ENCODE peak calls at places on chromosome 19, in six cellular contexts. One of them, this sample, is unnamed.

GRCh38 chr19:47428177-47428894 is 9.0 kb upstream of the MEIS3 start:
- DNase-seq in fibroblast of the aortic adventitia: peak; percentile 97
- DNase-seq in mucosa of descending colon: peak; percentile 82
- DNase-seq in mammary epithelial cell: peak; percentile 96
- DNase-seq in AG09319: peak; percentile 97
- DNase-seq in colonic mucosa: peak; percentile 84
- DNase-seq in this sample: peak; percentile 81

GRCh38 chr19:40533508-40533907 is 43.2 kb upstream of the SHKBP1 start:
- DNase-seq in colonic mucosa: no peak
- DNase-seq in mammary epithelial cell: no peak
- DNase-seq in AG09319: no peak
- DNase-seq in mucosa of descending colon: no peak
- DNase-seq in fibroblast of the aortic adventitia: no peak
- DNase-seq in this sample: no peak

GRCh38 chr19:19067276-19068072 is 3.7 kb downstream of the SLC25A42 start:
- DNase-seq in AG09319: no peak
- DNase-seq in mammary epithelial cell: no peak
- DNase-seq in fibroblast of the aortic adventitia: peak; percentile 22
- DNase-seq in colonic mucosa: no peak
- DNase-seq in mucosa of descending colon: no peak
- DNase-seq in this sample: no peak

GRCh38 chr19:35045667-35046300 is 4.3 kb downstream of the HPN start:
- DNase-seq in mammary epithelial cell: peak; percentile 35
- DNase-seq in fibroblast of the aortic adventitia: no peak
- DNase-seq in AG09319: no peak
- DNase-seq in colonic mucosa: no peak
- DNase-seq in mucosa of descending colon: peak; percentile 39
- DNase-seq in this sample: no peak

GRCh38 chr19:40594657-40595077 is 6.5 kb upstream of the LTBP4 start:
- DNase-seq in mucosa of descending colon: no peak
- DNase-seq in AG09319: no peak
- DNase-seq in colonic mucosa: no peak
- DNase-seq in fibroblast of the aortic adventitia: no peak
- DNase-seq in mammary epithelial cell: peak; percentile 46
- DNase-seq in this sample: no peak

GRCh38 chr19:47093841-47094240 is 19.7 kb downstream of the ZC3H4 start:
- DNase-seq in AG09319: no peak
- DNase-seq in mucosa of descending colon: no peak
- DNase-seq in fibroblast of the aortic adventitia: no peak
- DNase-seq in mammary epithelial cell: no peak
- DNase-seq in colonic mucosa: no peak
- DNase-seq in this sample: peak; percentile 78

GRCh38 chr19:2270572-2271515 is 11.1 kb downstream of the PEAK3 start:
- DNase-seq in mucosa of descending colon: peak; percentile 89
- DNase-seq in mammary epithelial cell: peak; percentile 78
- DNase-seq in fibroblast of the aortic adventitia: peak; percentile 84
- DNase-seq in colonic mucosa: peak; percentile 77
- DNase-seq in AG09319: peak; percentile 67
- DNase-seq in this sample: peak; percentile 80

GRCh38 chr19:19997656-19998268 is 41.5 kb downstream of the ZNF682 start:
- DNase-seq in mucosa of descending colon: no peak
- DNase-seq in colonic mucosa: no peak
- DNase-seq in fibroblast of the aortic adventitia: no peak
- DNase-seq in AG09319: no peak
- DNase-seq in mammary epithelial cell: no peak
- DNase-seq in this sample: no peak

GRCh38 chr19:13622727-13623126 is 116.4 kb upstream of the CACNA1A start:
- DNase-seq in mammary epithelial cell: no peak
- DNase-seq in AG09319: no peak
- DNase-seq in mucosa of descending colon: no peak
- DNase-seq in fibroblast of the aortic adventitia: no peak
- DNase-seq in colonic mucosa: no peak
- DNase-seq in this sample: no peak

GRCh38 chr19:11166281-11167142 is 10.9 kb upstream of the SPC24 start:
- DNase-seq in mammary epithelial cell: no peak
- DNase-seq in colonic mucosa: no peak
- DNase-seq in AG09319: peak; percentile 84
- DNase-seq in mucosa of descending colon: peak; percentile 64
- DNase-seq in fibroblast of the aortic adventitia: peak; percentile 74
- DNase-seq in this sample: no peak

GRCh38 chr19:33508941-33509614 is 12.5 kb downstream of the PEPD start:
- DNase-seq in fibroblast of the aortic adventitia: no peak
- DNase-seq in mucosa of descending colon: no peak
- DNase-seq in colonic mucosa: no peak
- DNase-seq in mammary epithelial cell: no peak
- DNase-seq in AG09319: no peak
- DNase-seq in this sample: no peak

GRCh38 chr19:33397536-33398360 is 24.2 kb downstream of the CEBPG start:
- DNase-seq in mammary epithelial cell: no peak
- DNase-seq in mucosa of descending colon: peak; percentile 41
- DNase-seq in fibroblast of the aortic adventitia: no peak
- DNase-seq in colonic mucosa: no peak
- DNase-seq in AG09319: no peak
- DNase-seq in this sample: no peak

GRCh38 chr19:45025264-45025663 is 13.6 kb upstream of the CLASRP start:
- DNase-seq in colonic mucosa: no peak
- DNase-seq in fibroblast of the aortic adventitia: no peak
- DNase-seq in mucosa of descending colon: no peak
- DNase-seq in mammary epithelial cell: no peak
- DNase-seq in AG09319: no peak
- DNase-seq in this sample: no peak

GRCh38 chr19:49939721-49940481 is 10.6 kb upstream of the NUP62 start:
- DNase-seq in fibroblast of the aortic adventitia: no peak
- DNase-seq in colonic mucosa: no peak
- DNase-seq in AG09319: no peak
- DNase-seq in mucosa of descending colon: peak; percentile 29
- DNase-seq in mammary epithelial cell: no peak
- DNase-seq in this sample: no peak

GRCh38 chr19:43582495-43582894 is 6.9 kb downstream of the PINLYP start:
- DNase-seq in AG09319: no peak
- DNase-seq in mammary epithelial cell: no peak
- DNase-seq in colonic mucosa: no peak
- DNase-seq in fibroblast of the aortic adventitia: no peak
- DNase-seq in mucosa of descending colon: no peak
- DNase-seq in this sample: no peak

GRCh38 chr19:33269016-33269415 is 33.3 kb downstream of the CEBPA start:
- DNase-seq in mammary epithelial cell: no peak
- DNase-seq in colonic mucosa: no peak
- DNase-seq in fibroblast of the aortic adventitia: no peak
- DNase-seq in AG09319: no peak
- DNase-seq in mucosa of descending colon: no peak
- DNase-seq in this sample: no peak

GRCh38 chr19:2255982-2256685 is at the start of gene JSRP1:
- DNase-seq in mucosa of descending colon: peak; percentile 72
- DNase-seq in fibroblast of the aortic adventitia: no peak
- DNase-seq in AG09319: no peak
- DNase-seq in mammary epithelial cell: no peak
- DNase-seq in colonic mucosa: no peak
- DNase-seq in this sample: peak; percentile 49

GRCh38 chr19:29878973-29879654 is 62.9 kb upstream of the URI1 start:
- DNase-seq in fibroblast of the aortic adventitia: peak; percentile 52
- DNase-seq in mucosa of descending colon: no peak
- DNase-seq in mammary epithelial cell: peak; percentile 32
- DNase-seq in colonic mucosa: no peak
- DNase-seq in AG09319: no peak
- DNase-seq in this sample: no peak

GRCh38 chr19:21947775-21948174 is 63.0 kb downstream of the ZNF208 start:
- DNase-seq in colonic mucosa: no peak
- DNase-seq in fibroblast of the aortic adventitia: peak; percentile 1
- DNase-seq in AG09319: no peak
- DNase-seq in mucosa of descending colon: no peak
- DNase-seq in mammary epithelial cell: no peak
- DNase-seq in this sample: no peak

GRCh38 chr19:20078696-20079095 is 896 bp downstream of the ZNF90 start:
- DNase-seq in colonic mucosa: peak; percentile 53
- DNase-seq in mucosa of descending colon: no peak
- DNase-seq in mammary epithelial cell: peak; percentile 35
- DNase-seq in fibroblast of the aortic adventitia: peak; percentile 54
- DNase-seq in AG09319: no peak
- DNase-seq in this sample: no peak

GRCh38 chr19:39113199-39113598 is 12.4 kb upstream of the PAK4 start:
- DNase-seq in colonic mucosa: no peak
- DNase-seq in mucosa of descending colon: no peak
- DNase-seq in mammary epithelial cell: no peak
- DNase-seq in fibroblast of the aortic adventitia: no peak
- DNase-seq in AG09319: no peak
- DNase-seq in this sample: no peak

GRCh38 chr19:39109641-39110040 is 15.9 kb upstream of the PAK4 start:
- DNase-seq in fibroblast of the aortic adventitia: no peak
- DNase-seq in colonic mucosa: no peak
- DNase-seq in mucosa of descending colon: no peak
- DNase-seq in mammary epithelial cell: no peak
- DNase-seq in AG09319: no peak
- DNase-seq in this sample: no peak

GRCh38 chr19:39112338-39112890 is 13.2 kb upstream of the PAK4 start:
- DNase-seq in mucosa of descending colon: no peak
- DNase-seq in colonic mucosa: no peak
- DNase-seq in fibroblast of the aortic adventitia: no peak
- DNase-seq in mammary epithelial cell: peak; percentile 92
- DNase-seq in AG09319: no peak
- DNase-seq in this sample: no peak

GRCh38 chr19:39111593-39112199 is 13.9 kb upstream of the PAK4 start:
- DNase-seq in colonic mucosa: no peak
- DNase-seq in mammary epithelial cell: peak; percentile 57
- DNase-seq in fibroblast of the aortic adventitia: no peak
- DNase-seq in AG09319: no peak
- DNase-seq in mucosa of descending colon: no peak
- DNase-seq in this sample: no peak

GRCh38 chr19:39110263-39110967 is 15.2 kb upstream of the PAK4 start:
- DNase-seq in AG09319: no peak
- DNase-seq in mammary epithelial cell: no peak
- DNase-seq in mucosa of descending colon: no peak
- DNase-seq in colonic mucosa: peak; percentile 70
- DNase-seq in fibroblast of the aortic adventitia: peak; percentile 39
- DNase-seq in this sample: no peak
- TF ChIP-seq CTCF in AG09319: peak; percentile 76
- TF ChIP-seq CTCF in mammary epithelial cell: peak; percentile 85
- TF ChIP-seq CTCF in mucosa of descending colon: peak; percentile 52
- TF ChIP-seq CTCF in colonic mucosa: peak; percentile 67
- TF ChIP-seq CTCF in fibroblast of the aortic adventitia: peak; percentile 68
- TF ChIP-seq CTCF in this sample: peak; percentile 87

GRCh38 chr19:41708481-41708880 is at the start of gene CEACAM5:
- DNase-seq in fibroblast of the aortic adventitia: no peak
- DNase-seq in mammary epithelial cell: no peak
- DNase-seq in mucosa of descending colon: peak; percentile 70
- DNase-seq in colonic mucosa: peak; percentile 95
- DNase-seq in AG09319: no peak
- DNase-seq in this sample: no peak

GRCh38 chr19:41707502-41707812 is 969 bp upstream of the CEACAM5 start:
- DNase-seq in mammary epithelial cell: no peak
- DNase-seq in AG09319: no peak
- DNase-seq in colonic mucosa: peak; percentile 61
- DNase-seq in mucosa of descending colon: peak; percentile 53
- DNase-seq in fibroblast of the aortic adventitia: no peak
- DNase-seq in this sample: no peak

GRCh38 chr19:41711376-41712261 is 3.2 kb downstream of the CEACAM5 start:
- DNase-seq in fibroblast of the aortic adventitia: no peak
- DNase-seq in mucosa of descending colon: peak; percentile 55
- DNase-seq in colonic mucosa: peak; percentile 71
- DNase-seq in AG09319: no peak
- DNase-seq in mammary epithelial cell: no peak
- DNase-seq in this sample: no peak

GRCh38 chr19:41707871-41708371 is 505 bp upstream of the CEACAM5 start:
- DNase-seq in mammary epithelial cell: no peak
- DNase-seq in AG09319: no peak
- DNase-seq in mucosa of descending colon: no peak
- DNase-seq in colonic mucosa: no peak
- DNase-seq in fibroblast of the aortic adventitia: no peak
- DNase-seq in this sample: no peak

DNA sequence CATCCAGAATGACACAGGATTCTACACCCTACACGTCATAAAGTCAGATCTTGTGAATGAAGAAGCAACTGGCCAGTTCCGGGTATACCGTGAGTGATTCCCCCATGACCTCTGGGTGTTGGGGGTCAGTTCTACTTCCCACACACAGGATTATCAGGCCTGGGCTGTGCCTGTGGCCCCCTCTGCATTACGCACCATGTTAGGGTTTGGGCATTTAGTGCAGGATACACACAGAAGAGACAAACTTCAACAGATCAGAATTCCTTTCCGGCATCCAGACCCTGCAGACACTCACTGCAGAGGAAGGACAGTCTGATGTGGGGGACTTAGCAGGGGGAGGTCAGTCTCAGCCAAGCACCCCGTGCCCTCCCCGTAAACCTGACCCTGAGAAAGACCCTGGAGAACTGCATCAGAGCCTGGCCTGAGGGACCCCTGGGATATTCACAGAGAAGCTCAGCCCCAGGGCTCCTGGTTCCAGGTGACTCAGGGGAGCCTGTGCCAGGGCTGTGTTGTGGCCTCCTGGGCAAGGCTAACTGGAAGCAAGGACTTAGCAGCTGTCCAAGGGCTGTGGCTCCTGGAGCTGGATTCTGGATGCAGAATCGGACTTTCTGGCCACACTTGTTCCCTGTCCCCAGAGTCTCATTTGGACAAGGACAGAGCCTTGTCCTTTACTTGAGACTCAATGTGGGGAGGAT is 1.7 kb downstream of the CEACAM5 start:
- DNase-seq in AG09319: no peak
- DNase-seq in mucosa of descending colon: peak; percentile 43
- DNase-seq in mammary epithelial cell: no peak
- DNase-seq in fibroblast of the aortic adventitia: no peak
- DNase-seq in colonic mucosa: no peak
- DNase-seq in this sample: no peak
- TF ChIP-seq CTCF in AG09319: no peak
- TF ChIP-seq CTCF in mucosa of descending colon: no peak
- TF ChIP-seq CTCF in mammary epithelial cell: no peak
- TF ChIP-seq CTCF in fibroblast of the aortic adventitia: no peak
- TF ChIP-seq CTCF in colonic mucosa: no peak
- TF ChIP-seq CTCF in this sample: no peak

GRCh38 chr19:48813123-48813911 is 2.5 kb upstream of the BCAT2 start:
- DNase-seq in AG09319: no peak
- DNase-seq in mucosa of descending colon: no peak
- DNase-seq in colonic mucosa: no peak
- DNase-seq in fibroblast of the aortic adventitia: no peak
- DNase-seq in mammary epithelial cell: no peak
- DNase-seq in this sample: no peak
- TF ChIP-seq CTCF in AG09319: no peak
- TF ChIP-seq CTCF in mucosa of descending colon: no peak
- TF ChIP-seq CTCF in colonic mucosa: no peak
- TF ChIP-seq CTCF in fibroblast of the aortic adventitia: no peak
- TF ChIP-seq CTCF in mammary epithelial cell: peak; percentile 27
- TF ChIP-seq CTCF in this sample: peak; percentile 38

DNA sequence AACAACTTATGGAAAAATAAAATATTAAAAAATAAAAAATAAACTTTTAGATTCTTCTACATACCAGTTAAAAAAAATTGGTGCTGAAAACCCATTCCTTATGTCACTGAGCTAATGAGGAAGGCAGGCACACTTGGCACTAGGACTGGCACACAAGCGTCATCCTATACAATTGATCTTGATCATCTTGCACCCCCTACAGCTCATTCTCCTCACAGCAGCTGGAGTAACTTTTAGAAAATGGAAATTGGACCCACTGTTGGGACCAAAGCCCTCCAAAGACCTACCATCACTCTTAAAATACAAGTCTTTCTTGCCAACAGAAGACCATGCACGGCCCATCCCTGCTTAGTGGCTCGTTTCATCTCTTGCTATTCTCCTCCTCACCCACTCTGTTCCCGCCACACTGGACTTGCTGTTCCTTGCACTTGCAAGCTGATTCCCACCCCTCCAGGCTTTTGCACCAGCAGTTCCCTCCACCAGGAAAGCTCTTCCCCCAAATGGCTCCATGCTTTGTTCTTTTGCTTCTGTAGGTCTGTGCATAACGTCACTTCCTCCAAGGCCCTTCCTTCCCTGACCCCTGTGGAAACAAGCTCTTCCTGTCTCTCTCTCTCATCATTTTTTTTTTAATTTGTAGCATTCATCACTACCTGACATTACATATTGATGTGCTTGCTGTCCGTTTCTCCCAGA is 11.6 kb downstream of the CTU1 start:
- DNase-seq in mammary epithelial cell: no peak
- DNase-seq in fibroblast of the aortic adventitia: no peak
- DNase-seq in colonic mucosa: no peak
- DNase-seq in AG09319: no peak
- DNase-seq in mucosa of descending colon: no peak
- DNase-seq in this sample: no peak
- TF ChIP-seq CTCF in mammary epithelial cell: peak; percentile 58
- TF ChIP-seq CTCF in fibroblast of the aortic adventitia: peak; percentile 25
- TF ChIP-seq CTCF in colonic mucosa: no peak
- TF ChIP-seq CTCF in AG09319: no peak
- TF ChIP-seq CTCF in mucosa of descending colon: no peak
- TF ChIP-seq CTCF in this sample: peak; percentile 33